ENCODE peak calls at places on chromosome 9, in ten cellular contexts. One of them, this sample, is unnamed.

GRCh38 chr9:4760122-4760521 is 19.1 kb upstream of the AK3 start:
- DNase-seq in K562: no peak
- DNase-seq in GM23338: no peak
- DNase-seq in thoracic aorta: no peak
- DNase-seq in left ventricle myocardium inferior: no peak
- DNase-seq in pancreas: no peak
- DNase-seq in heart right ventricle: no peak
- DNase-seq in aorta: no peak
- DNase-seq in PC-3: no peak
- DNase-seq in CD4-positive, CD25-positive, alpha-beta regulatory T cell: no peak
- DNase-seq in this sample: no peak

GRCh38 chr9:96612105-96612965 is 7.3 kb downstream of the CDC14B start:
- DNase-seq in K562: no peak
- DNase-seq in GM23338: peak; percentile 30
- DNase-seq in thoracic aorta: peak; percentile 19
- DNase-seq in left ventricle myocardium inferior: peak; percentile 50
- DNase-seq in pancreas: peak; percentile 45
- DNase-seq in heart right ventricle: peak; percentile 39
- DNase-seq in aorta: peak; percentile 58
- DNase-seq in PC-3: peak; percentile 78
- DNase-seq in CD4-positive, CD25-positive, alpha-beta regulatory T cell: no peak
- DNase-seq in this sample: peak; percentile 74

GRCh38 chr9:129587487-129588262 is 33.2 kb downstream of the C9orf50 start:
- DNase-seq in K562: peak; percentile 88
- DNase-seq in GM23338: peak; percentile 70
- DNase-seq in thoracic aorta: no peak
- DNase-seq in left ventricle myocardium inferior: no peak
- DNase-seq in pancreas: no peak
- DNase-seq in heart right ventricle: no peak
- DNase-seq in aorta: no peak
- DNase-seq in PC-3: no peak
- DNase-seq in CD4-positive, CD25-positive, alpha-beta regulatory T cell: no peak
- DNase-seq in this sample: no peak

GRCh38 chr9:112037281-112038016 is 137.6 kb downstream of the SUSD1 start:
- DNase-seq in K562: no peak
- DNase-seq in GM23338: no peak
- DNase-seq in thoracic aorta: no peak
- DNase-seq in left ventricle myocardium inferior: no peak
- DNase-seq in pancreas: no peak
- DNase-seq in heart right ventricle: no peak
- DNase-seq in aorta: no peak
- DNase-seq in PC-3: peak; percentile 46
- DNase-seq in CD4-positive, CD25-positive, alpha-beta regulatory T cell: peak; percentile 32
- DNase-seq in this sample: no peak

GRCh38 chr9:118271936-118272335 is 567.7 kb downstream of the TLR4 start:
- DNase-seq in K562: no peak
- DNase-seq in GM23338: no peak
- DNase-seq in thoracic aorta: no peak
- DNase-seq in left ventricle myocardium inferior: no peak
- DNase-seq in pancreas: no peak
- DNase-seq in heart right ventricle: no peak
- DNase-seq in aorta: no peak
- DNase-seq in PC-3: peak; percentile 17
- DNase-seq in CD4-positive, CD25-positive, alpha-beta regulatory T cell: no peak
- DNase-seq in this sample: no peak

GRCh38 chr9:76292246-76292645 is 102.0 kb downstream of the RFK start:
- DNase-seq in K562: no peak
- DNase-seq in GM23338: no peak
- DNase-seq in thoracic aorta: no peak
- DNase-seq in left ventricle myocardium inferior: no peak
- DNase-seq in pancreas: no peak
- DNase-seq in heart right ventricle: no peak
- DNase-seq in aorta: no peak
- DNase-seq in PC-3: no peak
- DNase-seq in CD4-positive, CD25-positive, alpha-beta regulatory T cell: no peak
- DNase-seq in this sample: no peak

GRCh38 chr9:36665921-36666429 is 93.3 kb downstream of the MELK start:
- DNase-seq in K562: peak; percentile 47
- DNase-seq in GM23338: no peak
- DNase-seq in thoracic aorta: no peak
- DNase-seq in left ventricle myocardium inferior: no peak
- DNase-seq in pancreas: no peak
- DNase-seq in heart right ventricle: no peak
- DNase-seq in aorta: no peak
- DNase-seq in PC-3: no peak
- DNase-seq in CD4-positive, CD25-positive, alpha-beta regulatory T cell: no peak
- DNase-seq in this sample: no peak

GRCh38 chr9:93108301-93109041 is 12.5 kb downstream of the CARD19 start:
- DNase-seq in K562: no peak
- DNase-seq in GM23338: no peak
- DNase-seq in thoracic aorta: peak; percentile 2
- DNase-seq in left ventricle myocardium inferior: peak; percentile 16
- DNase-seq in pancreas: peak; percentile 23
- DNase-seq in heart right ventricle: no peak
- DNase-seq in aorta: peak; percentile 48
- DNase-seq in PC-3: no peak
- DNase-seq in CD4-positive, CD25-positive, alpha-beta regulatory T cell: no peak
- DNase-seq in this sample: no peak

GRCh38 chr9:136541179-136541578 is 4.7 kb downstream of the NOTCH1 start:
- DNase-seq in K562: no peak
- DNase-seq in GM23338: no peak
- DNase-seq in thoracic aorta: no peak
- DNase-seq in left ventricle myocardium inferior: no peak
- DNase-seq in pancreas: no peak
- DNase-seq in heart right ventricle: no peak
- DNase-seq in aorta: no peak
- DNase-seq in PC-3: no peak
- DNase-seq in CD4-positive, CD25-positive, alpha-beta regulatory T cell: no peak
- DNase-seq in this sample: no peak
- H3K4me1 ChIP-seq in K562: peaks cover 9% of the 10 kb centered on the region
- H3K4me1 ChIP-seq in GM23338: no peaks in the 10 kb centered on the region
- H3K4me1 ChIP-seq in thoracic aorta: peaks cover 24% of the 10 kb centered on the region
- H3K4me1 ChIP-seq in left ventricle myocardium inferior: peaks cover 95% of the 10 kb centered on the region
- H3K4me1 ChIP-seq in pancreas: peaks cover 12% of the 10 kb centered on the region
- H3K4me1 ChIP-seq in heart right ventricle: peaks cover 79% of the 10 kb centered on the region
- H3K4me1 ChIP-seq in aorta: no peaks in the 10 kb centered on the region
- H3K4me1 ChIP-seq in PC-3: peaks cover 25% of the 10 kb centered on the region
- H3K4me1 ChIP-seq in CD4-positive, CD25-positive, alpha-beta regulatory T cell: peaks cover 86% of the 10 kb centered on the region
- H3K4me1 ChIP-seq in this sample: peaks cover 3% of the 10 kb centered on the region

GRCh38 chr9:18459958-18460584 is 13.9 kb upstream of the ADAMTSL1 start:
- DNase-seq in K562: no peak
- DNase-seq in GM23338: no peak
- DNase-seq in thoracic aorta: no peak
- DNase-seq in left ventricle myocardium inferior: no peak
- DNase-seq in pancreas: no peak
- DNase-seq in heart right ventricle: no peak
- DNase-seq in aorta: no peak
- DNase-seq in PC-3: peak; percentile 94
- DNase-seq in CD4-positive, CD25-positive, alpha-beta regulatory T cell: no peak
- DNase-seq in this sample: no peak
- H3K4me1 ChIP-seq in K562: no peaks in the 10 kb centered on the region
- H3K4me1 ChIP-seq in GM23338: no peaks in the 10 kb centered on the region
- H3K4me1 ChIP-seq in thoracic aorta: no peaks in the 10 kb centered on the region
- H3K4me1 ChIP-seq in left ventricle myocardium inferior: no peaks in the 10 kb centered on the region
- H3K4me1 ChIP-seq in pancreas: no peaks in the 10 kb centered on the region
- H3K4me1 ChIP-seq in heart right ventricle: no peaks in the 10 kb centered on the region
- H3K4me1 ChIP-seq in aorta: no peaks in the 10 kb centered on the region
- H3K4me1 ChIP-seq in PC-3: peaks cover 60% of the 10 kb centered on the region
- H3K4me1 ChIP-seq in CD4-positive, CD25-positive, alpha-beta regulatory T cell: no peaks in the 10 kb centered on the region
- H3K4me1 ChIP-seq in this sample: no peaks in the 10 kb centered on the region

GRCh38 chr9:137943655-137944054 is 66.1 kb downstream of the CACNA1B start:
- DNase-seq in K562: no peak
- DNase-seq in GM23338: no peak
- DNase-seq in thoracic aorta: no peak
- DNase-seq in left ventricle myocardium inferior: no peak
- DNase-seq in pancreas: no peak
- DNase-seq in heart right ventricle: no peak
- DNase-seq in aorta: no peak
- DNase-seq in PC-3: no peak
- DNase-seq in CD4-positive, CD25-positive, alpha-beta regulatory T cell: no peak
- DNase-seq in this sample: no peak
- H3K4me1 ChIP-seq in K562: no peaks in the 10 kb centered on the region
- H3K4me1 ChIP-seq in GM23338: no peaks in the 10 kb centered on the region
- H3K4me1 ChIP-seq in thoracic aorta: no peaks in the 10 kb centered on the region
- H3K4me1 ChIP-seq in left ventricle myocardium inferior: no peaks in the 10 kb centered on the region
- H3K4me1 ChIP-seq in pancreas: no peaks in the 10 kb centered on the region
- H3K4me1 ChIP-seq in heart right ventricle: no peaks in the 10 kb centered on the region
- H3K4me1 ChIP-seq in aorta: no peaks in the 10 kb centered on the region
- H3K4me1 ChIP-seq in PC-3: no peaks in the 10 kb centered on the region
- H3K4me1 ChIP-seq in CD4-positive, CD25-positive, alpha-beta regulatory T cell: no peaks in the 10 kb centered on the region
- H3K4me1 ChIP-seq in this sample: no peaks in the 10 kb centered on the region

GRCh38 chr9:131178895-131179294 is 53.5 kb downstream of the NUP214 start:
- DNase-seq in K562: no peak
- DNase-seq in GM23338: no peak
- DNase-seq in thoracic aorta: no peak
- DNase-seq in left ventricle myocardium inferior: no peak
- DNase-seq in pancreas: no peak
- DNase-seq in heart right ventricle: no peak
- DNase-seq in aorta: no peak
- DNase-seq in PC-3: no peak
- DNase-seq in CD4-positive, CD25-positive, alpha-beta regulatory T cell: no peak
- DNase-seq in this sample: no peak

GRCh38 chr9:131179561-131180219 is 54.3 kb downstream of the NUP214 start:
- DNase-seq in K562: no peak
- DNase-seq in GM23338: no peak
- DNase-seq in thoracic aorta: no peak
- DNase-seq in left ventricle myocardium inferior: no peak
- DNase-seq in pancreas: no peak
- DNase-seq in heart right ventricle: no peak
- DNase-seq in aorta: no peak
- DNase-seq in PC-3: no peak
- DNase-seq in CD4-positive, CD25-positive, alpha-beta regulatory T cell: no peak
- DNase-seq in this sample: no peak

GRCh38 chr9:131180454-131180853 is 55.1 kb downstream of the NUP214 start:
- DNase-seq in K562: peak; percentile 98
- DNase-seq in GM23338: no peak
- DNase-seq in thoracic aorta: no peak
- DNase-seq in left ventricle myocardium inferior: no peak
- DNase-seq in pancreas: no peak
- DNase-seq in heart right ventricle: no peak
- DNase-seq in aorta: no peak
- DNase-seq in PC-3: no peak
- DNase-seq in CD4-positive, CD25-positive, alpha-beta regulatory T cell: no peak
- DNase-seq in this sample: no peak

GRCh38 chr9:131178382-131178781 is 53.0 kb downstream of the NUP214 start:
- DNase-seq in K562: peak; percentile 100
- DNase-seq in GM23338: peak; percentile 87
- DNase-seq in thoracic aorta: peak; percentile 10
- DNase-seq in left ventricle myocardium inferior: peak; percentile 68
- DNase-seq in pancreas: peak; percentile 36
- DNase-seq in heart right ventricle: peak; percentile 67
- DNase-seq in aorta: peak; percentile 63
- DNase-seq in PC-3: peak; percentile 51
- DNase-seq in CD4-positive, CD25-positive, alpha-beta regulatory T cell: peak; percentile 57
- DNase-seq in this sample: peak; percentile 63

DNA sequence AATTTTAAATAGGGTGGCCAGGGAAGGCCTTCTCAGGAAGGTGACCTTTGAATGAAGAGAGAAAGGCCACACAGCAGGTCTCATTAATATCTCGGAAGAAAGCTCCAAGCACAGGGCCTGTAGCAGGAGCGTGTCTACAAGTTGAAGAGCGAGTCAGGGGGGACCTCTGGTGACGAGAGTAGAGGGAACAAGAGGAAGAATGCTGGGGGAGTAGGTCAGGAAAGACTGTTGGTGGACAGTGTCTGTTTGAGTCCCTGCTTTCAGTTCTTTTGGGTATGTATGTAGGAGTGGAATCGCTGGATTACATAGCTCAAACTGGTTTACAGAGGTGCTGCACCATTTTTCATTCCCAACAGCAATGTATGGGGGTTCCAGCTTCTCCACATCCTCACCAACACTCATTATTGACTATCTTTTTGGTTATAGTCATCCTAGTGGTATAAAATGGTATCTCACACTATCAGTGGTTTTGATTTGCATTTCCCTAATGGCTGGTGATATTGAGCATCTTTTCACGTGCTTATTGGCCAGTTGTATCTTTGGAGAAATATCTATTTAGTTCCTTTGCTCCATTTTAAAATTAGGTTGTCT is 55.8 kb downstream of the NUP214 start:
- DNase-seq in K562: peak; percentile 84
- DNase-seq in GM23338: peak; percentile 52
- DNase-seq in thoracic aorta: no peak
- DNase-seq in left ventricle myocardium inferior: no peak
- DNase-seq in pancreas: no peak
- DNase-seq in heart right ventricle: no peak
- DNase-seq in aorta: no peak
- DNase-seq in PC-3: peak; percentile 11
- DNase-seq in CD4-positive, CD25-positive, alpha-beta regulatory T cell: no peak
- DNase-seq in this sample: no peak
- H3K4me1 ChIP-seq in K562: peaks cover 29% of the 10 kb centered on the region
- H3K4me1 ChIP-seq in GM23338: no peaks in the 10 kb centered on the region
- H3K4me1 ChIP-seq in thoracic aorta: no peaks in the 10 kb centered on the region
- H3K4me1 ChIP-seq in left ventricle myocardium inferior: peaks cover 33% of the 10 kb centered on the region
- H3K4me1 ChIP-seq in pancreas: no peaks in the 10 kb centered on the region
- H3K4me1 ChIP-seq in heart right ventricle: peaks cover 17% of the 10 kb centered on the region
- H3K4me1 ChIP-seq in aorta: no peaks in the 10 kb centered on the region
- H3K4me1 ChIP-seq in PC-3: no peaks in the 10 kb centered on the region
- H3K4me1 ChIP-seq in CD4-positive, CD25-positive, alpha-beta regulatory T cell: peaks cover 5% of the 10 kb centered on the region
- H3K4me1 ChIP-seq in this sample: peaks cover 28% of the 10 kb centered on the region